ENCODE peak calls at places on chromosomes 12 and 14, in seven cellular contexts. L, B, S, E, A, N and I are unnamed samples.

GRCh38 chr14:59215353-59215752 is 26.9 kb downstream of the DAAM1 start:
- DNase-seq in E (no peak), A (peak), S (peak), L (peak), N (no peak), B (peak), I (peak)

GRCh38 chr12:91613223-91613779 is 430.7 kb upstream of the DCN start:
- DNase-seq in N (no peak), B (no peak), L (no peak), E (no peak), A (no peak), S (no peak), I (no peak)

GRCh38 chr14:53870997-53871396 is 85.6 kb downstream of the BMP4 start:
- DNase-seq in E (no peak), N (no peak), A (no peak), S (no peak), B (no peak), L (no peak), I (no peak)

GRCh38 chr14:103530390-103530789 is 1.4 kb downstream of the TRMT61A start:
- DNase-seq in L (no peak), E (no peak), N (no peak), A (no peak), S (peak), B (no peak), I (no peak)

GRCh38 chr14:29637406-29637805 is 290.2 kb downstream of the PRKD1 start:
- DNase-seq in S (peak), E (no peak), N (no peak), A (peak), L (no peak), B (peak), I (peak)

GRCh38 chr12:113207621-113208040 is 13.6 kb upstream of the TPCN1 start:
- DNase-seq in E (no peak), N (no peak), L (no peak), B (no peak), A (no peak), S (no peak), I (no peak)

GRCh38 chr14:94863366-94863765 is 93.5 kb upstream of the GSC start:
- DNase-seq in L (no peak), N (no peak), B (no peak), E (no peak), A (no peak), S (no peak), I (no peak)

GRCh38 chr12:59322473-59322872 is 273.4 kb upstream of the SLC16A7 start:
- DNase-seq in N (no peak), B (no peak), L (peak), E (no peak), A (no peak), S (no peak), I (peak)

GRCh38 chr12:52341066-52341580 is 19.9 kb upstream of the KRT83 start:
- DNase-seq in B (no peak), E (no peak), L (no peak), A (no peak), S (no peak), N (no peak), I (no peak)

GRCh38 chr12:106901276-106901675 is 54.4 kb upstream of the TMEM263 start:
- DNase-seq in B (no peak), A (no peak), S (no peak), E (no peak), L (no peak), N (no peak), I (no peak)

GRCh38 chr12:130602251-130602650 is 113.8 kb downstream of the RIMBP2 start:
- DNase-seq in B (no peak), A (no peak), N (no peak), E (no peak), L (no peak), S (no peak), I (no peak)

GRCh38 chr12:11652351-11653040 is 3.0 kb downstream of the ETV6 start:
- DNase-seq in E (no peak), S (no peak), L (no peak), B (peak), A (no peak), N (no peak), I (peak)

GRCh38 chr12:76375470-76375869 is 27.3 kb upstream of the BBS10 start:
- DNase-seq in E (no peak), B (no peak), A (no peak), S (no peak), L (no peak), N (no peak), I (no peak)

GRCh38 chr12:109728921-109729836 is 15.6 kb downstream of the FAM222A start:
- DNase-seq in B (no peak), N (peak), A (no peak), S (peak), E (no peak), L (no peak), I (peak)

GRCh38 chr14:71142375-71143038 is 235.2 kb downstream of the PCNX1 start:
- DNase-seq in L (no peak), E (no peak), S (no peak), A (no peak), N (no peak), B (no peak), I (no peak)

GRCh38 chr14:92945544-92945943 is 22.6 kb downstream of the CHGA start:
- DNase-seq in L (no peak), E (no peak), B (no peak), A (no peak), S (no peak), N (no peak), I (no peak)

GRCh38 chr14:100211366-100211765 is 27.6 kb upstream of the YY1 start:
- DNase-seq in B (no peak), S (no peak), A (no peak), E (no peak), L (no peak), N (no peak), I (no peak)

GRCh38 chr12:5498081-5498480 is 66.2 kb downstream of the NTF3 start:
- DNase-seq in E (no peak), A (no peak), B (no peak), N (no peak), L (no peak), S (no peak), I (no peak)

GRCh38 chr12:26279908-26280307 is 84.5 kb downstream of the SSPN start:
- DNase-seq in E (no peak), S (no peak), B (no peak), N (no peak), A (no peak), L (no peak), I (no peak)

GRCh38 chr12:45216983-45217485 is 1.1 kb downstream of the ANO6 start:
- DNase-seq in L (no peak), B (no peak), S (no peak), N (no peak), A (no peak), E (no peak), I (no peak)

GRCh38 chr12:46382425-46382973 is 9.9 kb upstream of the SLC38A2 start:
- DNase-seq in L (no peak), E (no peak), S (no peak), B (peak), N (no peak), A (peak), I (no peak)

GRCh38 chr12:64780531-64781373 is 21.5 kb upstream of the GNS start:
- DNase-seq in E (no peak), A (peak), L (peak), B (peak), N (peak), S (peak), I (no peak)

GRCh38 chr12:64781374-64782029 is 22.3 kb upstream of the GNS start:
- DNase-seq in N (peak), S (no peak), L (no peak), E (no peak), B (no peak), A (peak), I (no peak)

GRCh38 chr12:64780220-64780530 is 21.0 kb upstream of the GNS start:
- DNase-seq in S (no peak), A (no peak), B (no peak), L (no peak), E (no peak), N (no peak), I (no peak)

GRCh38 chr12:64782181-64782580 is 23.0 kb upstream of the GNS start:
- DNase-seq in A (no peak), B (no peak), L (no peak), S (no peak), N (no peak), E (no peak), I (no peak)

DNA sequence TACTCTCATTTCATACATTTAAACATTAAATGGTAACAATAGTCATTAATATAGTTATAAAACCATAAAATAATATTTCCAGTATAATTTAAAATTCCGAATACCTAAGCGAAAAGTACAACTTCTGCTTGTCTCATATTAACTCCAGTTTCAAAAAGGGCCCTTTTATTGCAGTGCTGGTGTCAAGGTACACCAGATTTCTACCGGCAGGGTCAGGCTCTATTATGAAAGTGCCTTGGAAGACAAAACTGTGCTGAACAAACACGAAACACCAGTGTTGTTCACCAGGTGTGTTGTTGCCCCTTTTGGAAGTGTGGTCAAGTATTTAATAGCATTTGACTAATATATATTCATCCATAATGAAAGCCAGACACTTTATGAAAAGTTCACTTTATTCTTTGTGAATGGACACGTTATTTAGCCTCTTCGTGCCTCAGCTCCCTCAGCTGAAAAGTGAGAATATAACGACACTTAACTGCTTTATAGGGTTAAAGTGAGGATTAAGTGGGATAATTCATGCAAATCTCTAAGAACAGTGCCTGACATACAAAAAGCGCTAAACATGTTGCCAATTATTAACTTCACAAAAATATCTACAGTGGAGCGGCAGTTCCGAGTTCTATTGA is 20.3 kb upstream of the GNS start:
- DNase-seq in L (no peak), S (no peak), B (no peak), E (no peak), N (no peak), A (no peak), I (no peak)
- H3K27ac ChIP-seq in L (no peak), S (no peak), B (no peak), E (no peak), N (peak), A (peak), I (no peak)

GRCh38 chr12:57069522-57069921 is 9.1 kb downstream of the NEMP1 start:
- DNase-seq in E (peak), L (no peak), A (peak), S (peak), N (no peak), B (peak), I (peak)

GRCh38 chr12:57066245-57066644 is 12.3 kb downstream of the NEMP1 start:
- DNase-seq in B (no peak), L (no peak), N (no peak), S (no peak), E (no peak), A (no peak), I (no peak)

GRCh38 chr12:57058454-57058853 is 8.5 kb upstream of the MYO1A start:
- DNase-seq in S (no peak), A (no peak), N (no peak), E (no peak), B (no peak), L (no peak), I (no peak)

GRCh38 chr12:57063991-57064725 is 14.2 kb upstream of the MYO1A start:
- DNase-seq in A (no peak), B (no peak), L (no peak), N (no peak), E (peak), S (no peak), I (no peak)
- H3K27ac ChIP-seq in A (no peak), B (no peak), L (no peak), N (no peak), E (peak), S (no peak), I (no peak)

GRCh38 chr12:121022713-121023112 is 6.4 kb upstream of the C12orf43 start:
- DNase-seq in N (no peak), S (no peak), E (no peak), B (no peak), L (no peak), A (no peak), I (no peak)

GRCh38 chr12:121023799-121024198 is 7.5 kb upstream of the C12orf43 start:
- DNase-seq in A (no peak), L (no peak), S (no peak), N (no peak), E (no peak), B (no peak), I (no peak)

GRCh38 chr12:121017966-121018491 is 1.7 kb upstream of the C12orf43 start:
- DNase-seq in L (no peak), B (no peak), S (no peak), N (no peak), A (no peak), E (no peak), I (no peak)

GRCh38 chr12:121018860-121019259 is 2.6 kb upstream of the C12orf43 start:
- DNase-seq in B (no peak), A (no peak), L (no peak), E (no peak), S (no peak), N (no peak), I (no peak)

GRCh38 chr12:121021754-121022153 is 5.5 kb upstream of the C12orf43 start:
- DNase-seq in S (no peak), L (no peak), A (no peak), B (no peak), E (no peak), N (no peak), I (no peak)
- H3K27ac ChIP-seq in S (no peak), L (no peak), A (no peak), B (no peak), E (no peak), N (no peak), I (no peak)

GRCh38 chr12:92971869-92972524 is 42.9 kb upstream of the EEA1 start:
- DNase-seq in E (no peak), B (no peak), L (no peak), A (no peak), N (no peak), S (no peak), I (no peak)
- H3K27ac ChIP-seq in E (no peak), B (no peak), L (no peak), A (no peak), N (no peak), S (no peak), I (no peak)

GRCh38 chr14:55073856-55074255 is 22.4 kb downstream of the MAPK1IP1L start:
- DNase-seq in A (no peak), E (no peak), N (no peak), S (no peak), L (no peak), B (no peak), I (no peak)
- H3K27ac ChIP-seq in A (no peak), E (no peak), N (no peak), S (no peak), L (no peak), B (no peak), I (no peak)

GRCh38 chr12:6887460-6887859 is 14.4 kb upstream of the SPSB2 start:
- DNase-seq in N (no peak), S (no peak), E (no peak), A (no peak), B (no peak), L (no peak), I (no peak)

GRCh38 chr12:6888360-6888759 is 15.3 kb upstream of the SPSB2 start:
- DNase-seq in L (no peak), E (no peak), A (no peak), S (no peak), B (no peak), N (no peak), I (no peak)

GRCh38 chr12:6896846-6897435 is 7.7 kb upstream of the LRRC23 start:
- DNase-seq in B (no peak), S (no peak), N (no peak), E (no peak), L (no peak), A (no peak), I (no peak)

GRCh38 chr12:6891637-6892036 is 13.0 kb upstream of the LRRC23 start:
- DNase-seq in B (no peak), E (no peak), L (no peak), N (no peak), S (no peak), A (no peak), I (no peak)

GRCh38 chr12:6890789-6891624 is 13.6 kb upstream of the LRRC23 start:
- DNase-seq in B (peak), A (peak), N (peak), L (peak), E (peak), S (peak), I (peak)
- H3K27ac ChIP-seq in B (peak), A (peak), N (peak), L (peak), E (peak), S (peak), I (peak)